ENCODE peak calls at places on chromosomes 16 and 17, in six cellular contexts. B is mesendoderm; S is tibial nerve; A is CD4-positive, alpha-beta memory T cell; I is stomach; V is left lung. C is an unnamed sample.

GRCh38 chr17:72666519-72666874 is 426.0 kb downstream of the SLC39A11 start:
- DNase-seq in B (no peak), S (no peak), A (no peak), I (no peak), V (no peak), C (peak; percentile 20)

GRCh38 chr17:67435122-67435521 is 58.0 kb downstream of the PITPNC1 start:
- DNase-seq in B (no peak), S (no peak), A (peak; percentile 82), I (peak; percentile 34), V (no peak), C (no peak)

GRCh38 chr16:90008708-90009145 is 10.5 kb downstream of the DBNDD1 start:
- DNase-seq in B (no peak), S (no peak), A (peak; percentile 58), I (no peak), V (no peak), C (no peak)

GRCh38 chr16:57372372-57373116 is at the start of gene CX3CL1:
- DNase-seq in B (peak; percentile 92), S (no peak), A (no peak), I (peak; percentile 40), V (peak; percentile 79), C (peak; percentile 28)

GRCh38 chr17:13967416-13967815 is 101.9 kb upstream of the COX10 start:
- DNase-seq in B (no peak), S (no peak), A (no peak), I (no peak), V (no peak), C (no peak)

GRCh38 chr16:22007509-22008214 is at the start of gene MOSMO:
- DNase-seq in B (peak; percentile 73), S (peak; percentile 53), A (peak; percentile 66), I (peak; percentile 82), V (peak; percentile 95), C (peak; percentile 35)

GRCh38 chr17:35119370-35120185 is at the start of gene RAD51D:
- DNase-seq in B (peak; percentile 90), S (peak; percentile 46), A (peak; percentile 82), I (peak; percentile 81), V (peak; percentile 96), C (peak; percentile 30)

GRCh38 chr17:20991276-20992037 is 51.4 kb downstream of the USP22 start:
- DNase-seq in B (no peak), S (no peak), A (no peak), I (no peak), V (no peak), C (no peak)

GRCh38 chr17:50893183-50893993 is 27.2 kb upstream of the TOB1 start:
- DNase-seq in B (no peak), S (peak; percentile 72), A (no peak), I (no peak), V (no peak), C (no peak)

GRCh38 chr17:34709108-34709779 is 129.9 kb downstream of the TMEM132E start:
- DNase-seq in B (no peak), S (no peak), A (no peak), I (no peak), V (no peak), C (no peak)

GRCh38 chr16:85484337-85485295 is 128.5 kb upstream of the GSE1 start:
- DNase-seq in B (no peak), S (no peak), A (no peak), I (peak; percentile 42), V (peak; percentile 88), C (no peak)

GRCh38 chr16:52896478-52897164 is 156.1 kb downstream of the CHD9NB start:
- DNase-seq in B (no peak), S (no peak), A (no peak), I (no peak), V (no peak), C (no peak)

GRCh38 chr17:885971-886571 is 93.5 kb downstream of the NXN start:
- DNase-seq in B (no peak), S (peak; percentile 71), A (no peak), I (peak; percentile 72), V (no peak), C (no peak)

GRCh38 chr16:12942861-12943260 is 41.5 kb downstream of the SHISA9 start:
- DNase-seq in B (no peak), S (no peak), A (no peak), I (no peak), V (no peak), C (no peak)

DNA sequence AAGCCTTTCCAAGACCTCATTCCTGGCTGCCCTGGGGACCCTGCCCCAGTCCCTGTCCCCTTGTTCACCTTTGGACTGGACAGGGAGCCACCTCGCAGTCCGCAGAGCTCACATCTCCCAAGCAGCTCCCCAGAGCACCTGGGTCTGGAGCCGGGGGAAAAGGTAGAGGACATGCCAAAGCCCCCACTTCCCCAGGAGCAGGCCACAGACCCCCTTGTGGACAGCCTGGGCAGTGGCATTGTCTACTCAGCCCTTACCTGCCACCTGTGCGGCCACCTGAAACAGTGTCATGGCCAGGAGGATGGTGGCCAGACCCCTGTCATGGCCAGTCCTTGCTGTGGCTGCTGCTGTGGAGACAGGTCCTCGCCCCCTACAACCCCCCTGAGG is 38.7 kb upstream of the IL21R start:
- DNase-seq in B (no peak), S (no peak), A (no peak), I (no peak), V (no peak), C (no peak)
- H3K4me3 ChIP-seq in B (no peak overlapping the region), S (no peak overlapping the region), A (no peak overlapping the region), I (no peak overlapping the region), V (no peak overlapping the region), C (no peak overlapping the region)

GRCh38 chr17:56587298-56587697 is 6.2 kb upstream of the NOG start:
- DNase-seq in B (no peak), S (no peak), A (no peak), I (no peak), V (no peak), C (no peak)
- H3K27me3 ChIP-seq in B (no peaks in the 10 kb centered on the region), S (peaks cover 47% of the 10 kb centered on the region), A (peaks cover 5% of the 10 kb centered on the region), I (peaks cover 26% of the 10 kb centered on the region), V (peaks cover 53% of the 10 kb centered on the region), C (peaks cover 5% of the 10 kb centered on the region)

GRCh38 chr17:17915183-17915582 is 57.0 kb downstream of the TOM1L2 start:
- DNase-seq in B (no peak), S (no peak), A (no peak), I (no peak), V (no peak), C (no peak)

GRCh38 chr17:17917394-17917793 is 54.8 kb downstream of the TOM1L2 start:
- DNase-seq in B (no peak), S (no peak), A (no peak), I (no peak), V (no peak), C (no peak)

GRCh38 chr17:17922198-17922901 is 49.9 kb downstream of the TOM1L2 start:
- DNase-seq in B (peak; percentile 72), S (no peak), A (no peak), I (no peak), V (no peak), C (peak; percentile 22)

GRCh38 chr17:17921192-17922082 is 50.8 kb downstream of the TOM1L2 start:
- DNase-seq in B (peak; percentile 99), S (no peak), A (no peak), I (no peak), V (no peak), C (peak; percentile 79)

GRCh38 chr17:17919169-17920107 is 52.8 kb downstream of the TOM1L2 start:
- DNase-seq in B (peak; percentile 90), S (peak; percentile 54), A (peak; percentile 61), I (peak; percentile 71), V (no peak), C (peak; percentile 67)
- H3K27ac ChIP-seq in B (peak overlapping the region; percentile 14), S (peak overlapping the region; percentile 54), A (no peak overlapping the region), I (no peak overlapping the region), V (no peak overlapping the region), C (no peak overlapping the region)

DNA sequence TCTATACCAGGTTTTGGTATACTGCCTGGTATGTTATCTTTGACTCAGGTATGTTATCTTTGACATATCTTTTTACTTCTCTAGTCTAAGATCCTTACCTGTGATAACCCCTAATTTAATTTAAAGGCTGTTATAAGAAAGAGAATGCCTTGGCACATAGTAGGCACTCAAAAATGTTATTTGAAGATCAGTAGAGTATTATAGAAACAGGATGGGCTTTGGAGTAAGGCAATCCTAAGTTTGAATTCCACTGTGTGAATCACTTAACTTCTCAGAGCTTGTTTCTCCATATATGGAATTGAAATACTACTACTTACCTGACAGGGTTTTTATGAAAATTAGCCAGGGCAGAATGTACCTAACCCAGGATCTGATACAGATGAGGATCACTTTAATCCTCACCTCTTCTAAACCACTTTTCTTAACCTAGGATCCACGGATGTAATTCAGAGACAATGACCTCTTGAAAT is 1.2 kb downstream of the BRIP1 start:
- DNase-seq in B (peak; percentile 39), S (no peak), A (no peak), I (no peak), V (no peak), C (no peak)
- H3K4me3 ChIP-seq in B (peak overlapping the region; percentile 20), S (no peak overlapping the region), A (no peak overlapping the region), I (no peak overlapping the region), V (no peak overlapping the region), C (peak overlapping the region; percentile 84)

GRCh38 chr17:82227629-82228277 is 1.1 kb upstream of the SLC16A3 start:
- DNase-seq in B (no peak), S (no peak), A (no peak), I (no peak), V (no peak), C (no peak)
- H3K27me3 ChIP-seq in B (peaks cover 3% of the 10 kb centered on the region), S (peaks cover 14% of the 10 kb centered on the region), A (no peaks in the 10 kb centered on the region), I (no peaks in the 10 kb centered on the region), V (peaks cover 6% of the 10 kb centered on the region), C (no peaks in the 10 kb centered on the region)

DNA sequence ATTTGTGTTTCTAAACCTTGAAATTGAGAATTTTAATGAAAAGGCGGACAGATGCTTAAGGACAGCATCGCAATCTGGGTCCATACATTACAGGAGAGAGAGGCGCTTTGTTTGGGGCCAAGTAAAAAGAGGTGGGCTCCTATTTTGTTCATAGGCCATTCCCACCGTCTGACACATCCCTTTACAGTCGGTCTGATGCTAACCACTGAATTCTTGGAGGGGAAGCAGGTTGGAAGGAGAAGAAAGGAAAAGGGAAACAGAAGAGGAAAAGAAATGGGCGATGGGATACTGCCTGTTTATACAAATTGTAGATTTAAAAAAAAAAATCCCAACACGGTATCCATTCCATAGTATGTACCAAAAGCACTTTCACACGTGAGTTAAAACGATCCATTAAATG is 4.0 kb upstream of the ZFHX3 start:
- DNase-seq in B (peak; percentile 48), S (no peak), A (no peak), I (no peak), V (no peak), C (no peak)
- H3K27ac ChIP-seq in B (no peak overlapping the region), S (peak overlapping the region; percentile 40), A (no peak overlapping the region), I (peak overlapping the region; percentile 93), V (no peak overlapping the region), C (peak overlapping the region; percentile 97)